ENCODE peak calls at places on chromosome 18, in eight cellular contexts. F, K, W, D, Z, Q, E and M are unnamed samples.
A peak's percentile ranks its signal among the peaks of the same experiment; 100 is the strongest.

GRCh38 chr18:49070552-49070951 is 119.8 kb upstream of the SMAD7 start:
- DNase-seq in F (no peak), K (no peak), W (no peak), D (no peak), Z (no peak), Q (no peak), E (no peak), M (no peak)

GRCh38 chr18:48323151-48323550 is 86.0 kb downstream of the ZBTB7C start:
- DNase-seq in F (no peak), K (no peak), W (no peak), D (no peak), Z (no peak), Q (no peak), E (no peak), M (no peak)

GRCh38 chr18:79955302-79956075 is 4.0 kb upstream of the SLC66A2 start:
- DNase-seq in F (no peak), K (no peak), W (no peak), D (no peak), Z (no peak), Q (no peak), E (no peak), M (no peak)

GRCh38 chr18:26656944-26657536 is 108.7 kb upstream of the KCTD1 start:
- DNase-seq in F (peak; percentile 20), K (peak; percentile 45), W (no peak), D (peak; percentile 69), Z (peak; percentile 71), Q (no peak), E (peak; percentile 41), M (peak; percentile 87)

GRCh38 chr18:53991202-53991601 is 233.3 kb downstream of the MBD2 start:
- DNase-seq in F (peak; percentile 4), K (no peak), W (no peak), D (no peak), Z (peak; percentile 85), Q (no peak), E (no peak), M (no peak)

GRCh38 chr18:32920796-32921787 is 148.3 kb upstream of the KLHL14 start:
- DNase-seq in F (peak; percentile 59), K (peak; percentile 39), W (no peak), D (peak; percentile 85), Z (peak; percentile 98), Q (no peak), E (no peak), M (no peak)

GRCh38 chr18:1244397-1245122 is 339.9 kb downstream of the ADCYAP1 start:
- DNase-seq in F (no peak), K (no peak), W (no peak), D (no peak), Z (no peak), Q (no peak), E (no peak), M (no peak)

GRCh38 chr18:34709631-34710429 is at the start of gene DTNA:
- DNase-seq in F (peak; percentile 85), K (peak; percentile 96), W (no peak), D (peak; percentile 76), Z (peak; percentile 97), Q (no peak), E (no peak), M (no peak)

GRCh38 chr18:58599106-58599505 is 29.8 kb downstream of the ALPK2 start:
- DNase-seq in F (no peak), K (peak; percentile 58), W (no peak), D (peak; percentile 62), Z (peak; percentile 82), Q (no peak), E (no peak), M (no peak)

GRCh38 chr18:62982600-62983251 is 267.4 kb downstream of the PHLPP1 start:
- DNase-seq in F (no peak), K (peak; percentile 20), W (peak; percentile 9), D (peak; percentile 23), Z (peak; percentile 38), Q (peak; percentile 44), E (peak; percentile 69), M (peak; percentile 83)

GRCh38 chr18:41982942-41983660 is 28.1 kb downstream of the PIK3C3 start:
- DNase-seq in F (no peak), K (no peak), W (no peak), D (no peak), Z (peak; percentile 27), Q (no peak), E (no peak), M (no peak)

GRCh38 chr18:75074196-75075015 is 134.5 kb downstream of the PTGR3 start:
- DNase-seq in F (no peak), K (no peak), W (no peak), D (no peak), Z (no peak), Q (no peak), E (no peak), M (no peak)

GRCh38 chr18:58432050-58432727 is 196.7 kb downstream of the ALPK2 start:
- DNase-seq in F (no peak), K (no peak), W (no peak), D (no peak), Z (no peak), Q (no peak), E (no peak), M (no peak)

GRCh38 chr18:10563886-10564285 is 38.1 kb downstream of the NAPG start:
- DNase-seq in F (no peak), K (no peak), W (no peak), D (no peak), Z (peak; percentile 33), Q (no peak), E (no peak), M (no peak)

GRCh38 chr18:42929857-42930256 is 185.6 kb downstream of the RIT2 start:
- DNase-seq in F (no peak), K (no peak), W (no peak), D (no peak), Z (peak; percentile 84), Q (peak; percentile 21), E (no peak), M (no peak)

GRCh38 chr18:74430231-74430630 is 26.9 kb downstream of the DIPK1C start:
- DNase-seq in F (no peak), K (no peak), W (no peak), D (no peak), Z (no peak), Q (no peak), E (no peak), M (no peak)

GRCh38 chr18:42559292-42559691 is 556.2 kb downstream of the RIT2 start:
- DNase-seq in F (no peak), K (no peak), W (no peak), D (no peak), Z (peak; percentile 52), Q (no peak), E (no peak), M (no peak)

GRCh38 chr18:48203961-48204666 is 205.1 kb downstream of the ZBTB7C start:
- DNase-seq in F (no peak), K (no peak), W (no peak), D (no peak), Z (no peak), Q (no peak), E (no peak), M (no peak)

GRCh38 chr18:74346206-74346605 is 30.6 kb downstream of the C18orf63 start:
- DNase-seq in F (no peak), K (no peak), W (no peak), D (no peak), Z (no peak), Q (no peak), E (no peak), M (no peak)